ENCODE peak calls at places on chromosomes 16 and 17, in nine cellular contexts. A is ovary, E is cardiac muscle cell, O is adrenal gland, C is sigmoid colon, D is breast epithelium, Q is dorsolateral prefrontal cortex, T is thoracic aorta, Z is HFF-Myc. J is an unnamed sample.

GRCh38 chr16:74695450-74696422 is 4.9 kb downstream of the MLKL start:
- DNase-seq in A (peak), E (peak), O (peak), C (peak), D (peak), Q (peak), T (peak), Z (peak), J (peak)

GRCh38 chr16:3101018-3101840 is 2.1 kb upstream of the ZSCAN10 start:
- DNase-seq in A (no peak), E (peak), O (no peak), C (no peak), D (no peak), Q (no peak), T (no peak), Z (no peak), J (no peak)

GRCh38 chr17:51035436-51035835 is 85.2 kb downstream of the SPAG9 start:
- DNase-seq in A (no peak), E (peak), O (no peak), C (no peak), D (no peak), Q (no peak), T (no peak), Z (peak), J (no peak)

GRCh38 chr17:16926591-16927451 is 45.1 kb downstream of the TNFRSF13B start:
- DNase-seq in A (no peak), E (no peak), O (no peak), C (peak), D (peak), Q (no peak), T (no peak), Z (no peak), J (peak)

GRCh38 chr17:58694826-58695225 is 2.4 kb downstream of the RAD51C start:
- DNase-seq in A (no peak), E (no peak), O (no peak), C (no peak), D (no peak), Q (no peak), T (no peak), Z (no peak), J (no peak)

GRCh38 chr16:64051826-64052225 is 1070.0 kb downstream of the CDH11 start:
- DNase-seq in A (no peak), E (peak), O (no peak), C (no peak), D (no peak), Q (no peak), T (no peak), Z (peak), J (no peak)

GRCh38 chr17:33017366-33017765 is 25.7 kb downstream of the SPACA3 start:
- DNase-seq in A (no peak), E (no peak), O (no peak), C (no peak), D (no peak), Q (no peak), T (no peak), Z (no peak), J (peak)

GRCh38 chr17:11272191-11272590 is 31.2 kb downstream of the SHISA6 start:
- DNase-seq in A (no peak), E (no peak), O (no peak), C (no peak), D (no peak), Q (no peak), T (no peak), Z (no peak), J (no peak)

GRCh38 chr16:58709338-58709737 is 24.8 kb upstream of the SLC38A7 start:
- DNase-seq in A (no peak), E (no peak), O (no peak), C (no peak), D (no peak), Q (no peak), T (no peak), Z (no peak), J (no peak)

GRCh38 chr17:27458524-27458908 is 2.3 kb downstream of the KSR1 start:
- DNase-seq in A (no peak), E (no peak), O (no peak), C (no peak), D (no peak), Q (no peak), T (no peak), Z (no peak), J (no peak)
- H3K4me3 ChIP-seq in A (no peak), E (no peak), O (no peak), C (no peak), D (peak), Q (peak), T (peak), Z (peak), J (no peak)

GRCh38 chr17:67272312-67273050 is 27.5 kb upstream of the HELZ start:
- DNase-seq in A (no peak), E (peak), O (no peak), C (no peak), D (no peak), Q (no peak), T (no peak), Z (no peak), J (no peak)
- TF ChIP-seq CTCF in A (no peak), E (peak), O (no peak), C (no peak), D (no peak), Q (no peak), T (no peak), Z (peak), J (no peak)

DNA sequence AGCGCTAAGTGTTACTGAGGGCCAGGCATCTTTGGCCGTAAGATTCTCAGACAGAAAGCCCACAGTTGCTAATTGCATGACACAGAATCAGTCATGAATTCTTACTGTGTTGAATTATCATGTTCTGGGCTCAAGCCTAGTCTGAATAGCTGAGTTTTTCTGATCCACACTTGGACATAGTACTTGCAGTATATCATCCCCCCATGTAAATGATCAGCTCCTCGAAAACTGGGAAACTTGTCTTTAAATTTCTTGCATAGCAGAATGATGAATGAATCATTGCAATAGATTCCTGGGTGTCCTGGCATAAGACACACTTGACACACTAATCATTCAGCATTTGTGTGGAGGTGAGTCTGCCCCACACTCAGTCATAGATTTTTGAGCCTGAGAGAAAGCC is 2.2 kb downstream of the MLYCD start:
- DNase-seq in A (no peak), E (no peak), O (no peak), C (no peak), D (no peak), Q (no peak), T (no peak), Z (no peak), J (no peak)
- H3K4me3 ChIP-seq in A (no peak), E (no peak), O (no peak), C (no peak), D (no peak), Q (peak), T (no peak), Z (no peak), J (no peak)

DNA sequence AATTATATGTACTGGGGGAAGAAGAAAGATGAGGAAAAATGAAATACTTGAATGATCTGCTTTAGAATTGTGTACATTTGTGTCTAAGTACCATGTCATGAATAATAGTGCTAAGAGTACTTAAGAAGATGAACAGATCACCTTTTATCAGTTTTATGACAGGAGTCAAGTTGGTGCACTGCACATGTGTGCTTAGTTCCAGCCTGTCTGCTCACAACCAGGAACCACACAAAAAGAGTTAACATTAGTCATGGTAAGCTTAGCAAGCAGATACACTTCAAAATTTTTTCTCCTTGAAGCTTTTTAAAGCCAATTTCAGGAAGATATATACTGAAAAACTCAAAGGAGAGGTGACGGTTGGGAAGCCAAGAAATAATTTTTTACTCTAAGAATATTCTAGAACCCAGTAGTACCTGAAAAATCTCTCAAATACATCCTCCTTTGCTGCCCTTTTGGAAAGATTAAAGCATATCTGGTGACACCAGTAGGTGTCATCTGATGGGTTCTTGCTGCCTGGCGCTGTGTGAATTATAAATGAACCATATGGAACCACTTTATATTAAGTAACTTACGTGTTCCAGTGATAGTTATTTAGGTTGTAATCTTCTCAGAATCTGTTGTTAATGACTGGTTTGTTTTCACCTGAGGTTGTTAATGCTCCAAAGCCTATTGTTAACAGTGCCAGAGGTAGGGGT is 93.4 kb downstream of the MSI2 start:
- DNase-seq in A (no peak), E (no peak), O (no peak), C (no peak), D (no peak), Q (no peak), T (no peak), Z (no peak), J (no peak)
- TF ChIP-seq CTCF in A (no peak), E (no peak), O (no peak), C (no peak), D (no peak), Q (no peak), T (no peak), Z (no peak), J (no peak)

GRCh38 chr17:61415374-61416210 is 15.9 kb downstream of the TBX2 start:
- DNase-seq in A (no peak), E (no peak), O (no peak), C (peak), D (peak), Q (no peak), T (no peak), Z (no peak), J (no peak)

GRCh38 chr17:61416211-61416539 is 16.5 kb downstream of the TBX2 start:
- DNase-seq in A (no peak), E (no peak), O (no peak), C (no peak), D (no peak), Q (no peak), T (no peak), Z (no peak), J (no peak)

GRCh38 chr17:61414936-61415251 is 15.3 kb downstream of the TBX2 start:
- DNase-seq in A (no peak), E (no peak), O (no peak), C (no peak), D (peak), Q (no peak), T (no peak), Z (no peak), J (no peak)

GRCh38 chr17:61418433-61418832 is 18.8 kb downstream of the TBX2 start:
- DNase-seq in A (no peak), E (no peak), O (no peak), C (no peak), D (no peak), Q (no peak), T (no peak), Z (no peak), J (no peak)

GRCh38 chr17:61416540-61417363 is 17.1 kb downstream of the TBX2 start:
- DNase-seq in A (peak), E (peak), O (peak), C (peak), D (peak), Q (peak), T (peak), Z (peak), J (peak)
- H3K4me3 ChIP-seq in A (no peak), E (peak), O (no peak), C (peak), D (peak), Q (peak), T (peak), Z (no peak), J (peak)

GRCh38 chr16:68436581-68436980 is 11.7 kb downstream of the SMPD3 start:
- DNase-seq in A (no peak), E (no peak), O (no peak), C (no peak), D (no peak), Q (no peak), T (no peak), Z (no peak), J (no peak)
- TF ChIP-seq CTCF in A (no peak), E (peak), O (no peak), C (no peak), D (no peak), Q (peak), T (no peak), Z (peak), J (no peak)

DNA sequence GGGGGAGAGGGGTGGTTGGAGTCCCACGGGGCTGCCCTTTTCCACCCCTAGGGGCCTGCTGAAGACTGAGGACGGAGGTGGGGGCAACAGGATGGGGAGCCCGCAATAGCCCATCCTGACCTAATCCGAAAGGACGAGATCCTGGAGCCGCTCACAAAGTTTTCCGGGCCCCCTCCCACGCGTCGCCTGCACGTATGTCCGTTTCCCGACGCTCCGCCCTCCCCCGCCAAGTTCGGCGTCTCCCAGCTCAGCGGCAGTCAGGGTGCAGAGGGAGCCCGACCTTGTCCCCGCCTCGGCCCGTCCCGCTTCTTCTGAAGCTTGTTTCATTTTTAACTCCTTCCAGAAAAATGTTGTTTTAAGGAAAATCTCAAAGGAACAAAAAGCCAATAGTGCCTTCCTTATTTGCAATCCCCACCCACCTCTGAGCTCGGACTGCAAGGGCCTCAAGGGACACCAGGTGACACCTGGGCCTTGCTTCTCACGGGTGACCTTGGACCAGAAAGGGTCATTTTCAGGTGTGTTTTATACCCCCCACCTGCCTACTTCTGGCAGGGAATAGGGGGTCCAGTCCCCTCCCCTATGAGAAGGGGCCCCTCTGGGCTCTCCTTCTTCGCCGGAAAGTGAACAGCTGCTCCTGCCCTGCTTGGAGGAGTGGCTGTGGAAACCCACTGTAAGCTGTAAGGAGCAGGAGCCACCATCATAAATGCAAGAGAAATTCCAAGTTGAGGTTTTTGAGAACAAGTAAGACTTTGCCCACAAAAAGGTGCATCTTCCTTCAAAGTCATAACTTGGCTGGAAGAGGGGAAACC is 3.4 kb upstream of the ZNF423 start:
- DNase-seq in A (peak), E (peak), O (peak), C (peak), D (no peak), Q (no peak), T (no peak), Z (no peak), J (peak)
- H3K4me3 ChIP-seq in A (peak), E (peak), O (peak), C (peak), D (peak), Q (peak), T (peak), Z (peak), J (peak)

DNA sequence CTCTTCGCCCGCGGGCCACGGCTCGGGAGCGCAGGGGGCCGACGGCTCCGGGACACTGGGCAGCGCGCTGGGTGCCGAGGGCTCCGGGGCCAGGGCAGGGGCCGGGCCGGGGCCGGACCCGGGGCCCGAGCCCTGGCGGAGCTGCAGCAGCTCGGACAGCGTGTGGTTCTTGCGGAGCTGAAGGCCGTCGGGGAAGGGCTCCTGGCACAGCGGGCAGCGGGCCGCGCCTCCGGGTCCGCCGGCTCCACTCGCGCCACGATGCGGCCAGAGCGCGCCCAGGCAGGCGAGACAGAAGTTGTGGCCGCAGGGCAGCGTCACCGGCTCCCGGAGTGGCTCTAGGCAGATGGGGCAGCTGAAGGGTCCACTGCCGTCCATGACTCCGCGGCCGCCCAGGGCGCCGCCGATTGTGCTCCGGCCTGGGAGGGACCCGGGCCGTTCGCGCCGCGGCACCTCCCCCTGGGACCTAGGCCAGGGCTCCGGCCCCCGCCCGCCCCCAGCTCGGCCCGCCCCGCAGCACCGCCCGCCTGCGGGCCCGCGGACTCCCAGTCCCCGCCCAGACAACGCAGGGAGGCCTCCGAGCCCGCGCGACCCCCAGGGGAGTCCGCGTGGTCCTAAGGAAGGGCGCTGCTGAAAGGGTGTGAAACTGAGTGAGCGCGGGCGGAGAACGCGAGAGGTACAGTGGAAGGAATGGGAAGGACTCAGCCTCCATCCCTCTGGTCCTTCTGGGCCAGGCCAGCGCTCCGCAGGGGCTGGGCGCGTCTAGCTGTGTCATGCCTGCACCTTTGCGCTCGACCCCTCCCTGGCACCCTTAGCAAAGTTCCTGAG is at the start of gene TRIM47:
- DNase-seq in A (peak), E (peak), O (peak), C (peak), D (no peak), Q (no peak), T (no peak), Z (no peak), J (peak)
- TF ChIP-seq CTCF in A (peak), E (peak), O (peak), C (peak), D (no peak), Q (no peak), T (peak), Z (no peak), J (peak)

GRCh38 chr17:3914319-3914685 is 2.0 kb downstream of the P2RX1 start:
- DNase-seq in A (no peak), E (no peak), O (no peak), C (no peak), D (no peak), Q (no peak), T (no peak), Z (no peak), J (no peak)

GRCh38 chr17:3916013-3916696 is at the start of gene P2RX1:
- DNase-seq in A (peak), E (no peak), O (peak), C (no peak), D (no peak), Q (no peak), T (no peak), Z (no peak), J (peak)

GRCh38 chr17:3917391-3917931 is 1.2 kb upstream of the P2RX1 start:
- DNase-seq in A (peak), E (peak), O (peak), C (no peak), D (no peak), Q (no peak), T (no peak), Z (no peak), J (no peak)

GRCh38 chr17:3916825-3917224 is 560 bp upstream of the P2RX1 start:
- DNase-seq in A (no peak), E (no peak), O (no peak), C (no peak), D (no peak), Q (no peak), T (no peak), Z (no peak), J (no peak)

GRCh38 chr17:3915642-3916012 is 638 bp downstream of the P2RX1 start:
- DNase-seq in A (no peak), E (no peak), O (no peak), C (no peak), D (no peak), Q (no peak), T (no peak), Z (no peak), J (no peak)
- H3K4me3 ChIP-seq in A (no peak), E (no peak), O (no peak), C (peak), D (no peak), Q (no peak), T (no peak), Z (no peak), J (peak)

J was measured in tibial artery.